ENCODE peak calls at places on chromosomes 4 and X, in ten cellular contexts. W is B cell, R is adrenal gland, I is esophagus muscularis mucosa, J is neural crest cell, T is right atrium auricular region, D is WTC11, G is fibroblast of mammary gland, A is GM06990, M is epithelial cell of esophagus. V is an unnamed sample.

GRCh38 chrX:39690541-39691415 is 407.0 kb downstream of the BCOR start:
- DNase-seq in J (no peak), G (no peak), A (no peak), W (no peak), I (no peak), M (no peak), T (no peak), R (no peak), D (no peak), V (no peak)

GRCh38 chr4:136400829-136401228 is 1131.5 kb downstream of the PCDH18 start:
- DNase-seq in I (no peak), J (no peak), G (no peak), T (no peak), A (no peak), R (no peak), W (no peak), D (no peak), M (no peak), V (no peak)

GRCh38 chrX:25124391-25124790 is 108.6 kb upstream of the ARX start:
- DNase-seq in I (no peak), D (no peak), A (no peak), T (no peak), M (no peak), G (no peak), R (no peak), J (no peak), W (no peak), V (no peak)

GRCh38 chrX:7242613-7243012 is 94.7 kb upstream of the PUDP start:
- DNase-seq in A (peak), D (no peak), J (no peak), M (no peak), G (no peak), W (no peak), I (no peak), R (no peak), T (no peak), V (no peak)

GRCh38 chr4:128298129-128298758 is 10.6 kb upstream of the PGRMC2 start:
- DNase-seq in R (no peak), M (no peak), T (no peak), D (no peak), A (no peak), I (no peak), W (no peak), J (no peak), G (no peak), V (no peak)

GRCh38 chr4:100391913-100392312 is 125.9 kb downstream of the EMCN start:
- DNase-seq in A (no peak), W (no peak), T (no peak), D (no peak), G (peak), R (no peak), I (no peak), J (no peak), M (peak), V (no peak)

GRCh38 chrX:97639526-97639925 is 755.8 kb downstream of the RPA4 start:
- DNase-seq in W (no peak), T (no peak), G (no peak), J (peak), D (peak), M (no peak), I (no peak), A (no peak), R (no peak), V (no peak)

GRCh38 chrX:68694429-68695205 is 47.2 kb downstream of the STARD8 start:
- DNase-seq in I (no peak), D (no peak), A (no peak), M (no peak), W (no peak), G (peak), T (no peak), R (no peak), J (no peak), V (no peak)

DNA sequence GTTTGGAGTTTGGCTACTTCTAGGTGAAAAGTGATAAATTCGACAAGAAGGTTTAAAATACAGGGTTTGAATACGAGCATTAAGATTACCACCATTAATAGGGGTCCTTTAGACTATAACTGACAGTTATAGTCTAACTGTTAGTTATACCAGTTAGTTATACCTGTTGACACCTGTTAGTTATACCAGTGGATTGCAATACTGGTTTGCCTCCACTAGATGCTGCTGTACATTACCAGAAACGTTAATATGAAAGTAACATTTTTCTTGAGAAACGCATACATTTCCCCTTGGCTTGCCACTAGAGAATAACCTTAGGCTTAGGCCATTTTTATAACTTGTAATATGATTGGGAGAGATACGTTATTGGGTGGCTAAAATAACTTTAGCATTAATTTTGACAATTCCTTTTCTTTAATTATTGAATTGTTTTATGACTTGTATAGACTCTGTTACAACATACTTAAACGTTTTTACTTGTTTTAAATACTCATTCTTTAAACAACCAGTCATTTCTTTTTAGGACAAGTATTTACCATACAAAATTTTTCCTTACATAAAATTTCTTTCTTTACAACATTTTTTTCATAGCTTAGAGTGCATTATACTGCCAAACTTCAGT is 911.2 kb downstream of the FSTL5 start:
- DNase-seq in D (no peak), J (no peak), R (no peak), M (peak), G (peak), T (no peak), A (no peak), I (no peak), W (no peak), V (no peak)
- TF ChIP-seq CTCF in D (peak), J (peak), R (peak), M (peak), G (peak), T (no peak), A (peak), I (peak), W (peak), V (peak)

GRCh38 chrX:45363596-45363995 is 162.9 kb upstream of the DIPK2B start:
- DNase-seq in A (no peak), R (no peak), W (no peak), G (no peak), J (no peak), I (no peak), D (no peak), T (no peak), M (no peak), V (no peak)
- TF ChIP-seq CTCF in A (no peak), R (no peak), W (no peak), G (no peak), J (no peak), I (no peak), D (no peak), T (no peak), M (no peak), V (no peak)

GRCh38 chr4:53616219-53616618 is 24.9 kb upstream of the LNX1 start:
- DNase-seq in D (no peak), A (no peak), T (no peak), J (no peak), M (no peak), W (no peak), R (no peak), I (no peak), G (no peak), V (no peak)

GRCh38 chr4:53617101-53617680 is 25.9 kb upstream of the LNX1 start:
- DNase-seq in I (no peak), T (no peak), G (no peak), D (no peak), W (no peak), A (no peak), M (no peak), R (no peak), J (no peak), V (no peak)

GRCh38 chr4:53618321-53618720 is 27.0 kb upstream of the LNX1 start:
- DNase-seq in G (no peak), T (no peak), J (no peak), W (no peak), R (no peak), D (no peak), I (no peak), A (no peak), M (no peak), V (no peak)

GRCh38 chr4:53613428-53613827 is 22.1 kb upstream of the LNX1 start:
- DNase-seq in G (no peak), A (no peak), M (no peak), T (no peak), I (no peak), W (no peak), J (no peak), D (no peak), R (no peak), V (no peak)

DNA sequence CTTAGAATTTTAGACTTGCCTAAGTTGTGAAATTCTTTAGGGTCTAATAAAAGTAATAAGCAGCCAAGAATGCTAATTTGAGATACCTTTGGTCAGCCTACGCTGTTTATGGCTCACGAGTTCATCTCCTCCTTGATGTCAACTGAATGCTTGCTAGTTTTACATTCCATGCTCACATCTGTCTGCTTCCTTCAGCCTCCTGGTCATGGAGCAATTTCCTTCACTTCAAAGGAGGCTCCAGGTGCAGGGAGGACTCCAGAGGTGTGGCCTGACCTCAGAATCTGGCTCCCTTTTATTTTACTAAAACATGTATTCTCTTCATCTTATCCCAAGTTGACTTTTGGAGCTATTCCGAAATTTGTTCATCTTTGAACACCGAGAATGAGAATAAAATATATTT is 23.3 kb upstream of the LNX1 start:
- DNase-seq in J (no peak), I (no peak), T (no peak), W (no peak), M (peak), R (no peak), A (no peak), D (no peak), G (no peak), V (no peak)
- TF ChIP-seq CTCF in J (peak), I (no peak), T (no peak), W (no peak), M (peak), R (no peak), A (peak), D (no peak), G (peak), V (no peak)

DNA sequence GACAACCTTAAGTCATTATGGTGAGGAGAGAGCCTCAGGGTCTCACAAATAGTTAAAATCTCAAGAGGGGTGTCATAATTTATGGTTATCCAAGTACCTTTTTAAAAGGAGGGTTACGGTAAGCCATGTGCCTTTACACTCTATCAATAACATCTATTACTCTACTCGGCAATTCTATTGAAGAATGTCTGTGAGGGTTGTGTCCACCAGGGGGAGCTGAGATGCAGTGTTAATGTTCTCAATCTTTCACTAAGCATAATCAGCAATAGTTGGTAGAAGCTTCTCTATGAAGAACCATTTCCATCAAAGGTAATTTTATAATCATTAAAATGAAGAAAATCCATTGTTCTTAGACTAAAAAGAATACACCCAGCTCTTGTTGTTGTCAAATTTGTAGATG is 457.4 kb downstream of the CENPC start:
- DNase-seq in G (peak), R (peak), M (peak), D (peak), A (no peak), W (peak), T (peak), I (no peak), J (peak), V (no peak)
- TF ChIP-seq CTCF in G (peak), R (peak), M (peak), D (peak), A (peak), W (peak), T (no peak), I (peak), J (peak), V (peak)

GRCh38 chr4:8763966-8764901 is 107.4 kb downstream of the HMX1 start:
- DNase-seq in D (peak), I (no peak), A (no peak), G (no peak), R (no peak), T (no peak), W (no peak), M (no peak), J (no peak), V (peak)
- TF ChIP-seq CTCF in D (no peak), I (no peak), A (no peak), G (no peak), R (no peak), T (no peak), W (no peak), M (no peak), J (no peak), V (no peak)

DNA sequence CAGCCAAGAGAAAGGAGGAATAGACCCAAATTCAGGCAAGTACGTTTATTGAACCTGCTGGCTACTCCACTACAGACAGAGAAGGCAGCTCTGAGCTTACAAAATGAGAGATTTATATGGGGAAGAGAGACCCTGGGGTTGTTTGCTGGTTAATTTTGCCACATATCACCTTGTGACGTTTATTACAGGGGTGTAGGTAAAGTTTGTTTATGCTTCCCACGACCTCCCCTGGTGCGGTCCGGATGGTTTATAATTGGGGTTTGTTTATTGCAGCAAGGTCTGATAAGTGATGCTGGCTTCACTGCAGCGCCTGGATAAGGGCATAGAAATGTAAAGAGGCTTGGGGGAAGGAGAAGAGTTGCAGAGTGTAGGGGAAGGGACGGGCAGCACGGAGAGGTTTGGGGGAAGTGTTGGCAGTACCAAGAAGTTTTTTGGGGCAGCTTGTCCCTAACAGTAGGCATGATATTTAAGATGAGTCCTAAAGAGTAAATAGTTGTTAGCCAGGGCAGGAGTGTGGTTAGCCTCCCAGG is 12.6 kb downstream of the BEX1 start:
- DNase-seq in T (no peak), G (no peak), A (no peak), M (no peak), R (no peak), I (no peak), D (no peak), J (no peak), W (no peak), V (no peak)
- TF ChIP-seq CTCF in T (no peak), G (no peak), A (no peak), M (no peak), R (no peak), I (no peak), D (no peak), J (no peak), W (no peak), V (no peak)

GRCh38 chrX:80223922-80224579 is 196.2 kb upstream of the TENT5D start:
- DNase-seq in J (no peak), M (peak), W (no peak), D (peak), I (no peak), G (no peak), A (no peak), T (no peak), R (no peak), V (no peak)
- TF ChIP-seq CTCF in J (no peak), M (no peak), W (no peak), D (no peak), I (no peak), G (no peak), A (no peak), T (no peak), R (no peak), V (no peak)